ENCODE peak calls at places on chromosomes 2 and 18, in seven cellular contexts. G is head of caudate nucleus, E is GM12891, X is LHCN-M2, Y is T47D, Z is fibroblast of pulmonary artery, T is NCI-H446 treated with DMSO at 0.1 percent for 48 hours. A is an unnamed sample.

GRCh38 chr2:105181282-105181681 is 60.3 kb upstream of the GPR45 start:
- DNase-seq in G (no peak), E (no peak), X (no peak), Y (no peak), Z (peak), T (no peak), A (no peak)

GRCh38 chr2:181203412-181203811 is 223.0 kb downstream of the UBE2E3 start:
- DNase-seq in G (no peak), E (no peak), X (peak), Y (no peak), Z (peak), T (no peak), A (no peak)

GRCh38 chr2:200788129-200788718 is 23.5 kb upstream of the BZW1 start:
- DNase-seq in G (no peak), E (no peak), X (peak), Y (no peak), Z (peak), T (no peak), A (no peak)

GRCh38 chr2:44358498-44358897 is 2.8 kb downstream of the PREPL start:
- DNase-seq in G (no peak), E (no peak), X (peak), Y (no peak), Z (peak), T (no peak), A (no peak)

GRCh38 chr18:76547306-76547705 is 52.3 kb upstream of the ZNF516 start:
- DNase-seq in G (no peak), E (no peak), X (no peak), Y (no peak), Z (no peak), T (no peak), A (no peak)

GRCh38 chr2:152525277-152525838 is 190.4 kb downstream of the FMNL2 start:
- DNase-seq in G (peak), E (no peak), X (peak), Y (no peak), Z (peak), T (no peak), A (no peak)

GRCh38 chr18:12307871-12308385 is at the start of gene TUBB6:
- DNase-seq in G (no peak), E (peak), X (peak), Y (peak), Z (peak), T (peak), A (peak)

GRCh38 chr2:127080226-127080940 is 26.6 kb downstream of the BIN1 start:
- DNase-seq in G (no peak), E (no peak), X (no peak), Y (no peak), Z (no peak), T (no peak), A (no peak)

GRCh38 chr2:159201321-159202063 is 85.0 kb downstream of the WDSUB1 start:
- DNase-seq in G (no peak), E (peak), X (no peak), Y (peak), Z (no peak), T (no peak), A (no peak)

GRCh38 chr18:44594779-44595467 is 85.8 kb upstream of the SETBP1 start:
- DNase-seq in G (no peak), E (no peak), X (peak), Y (peak), Z (peak), T (peak), A (no peak)

GRCh38 chr2:25234756-25235155 is 66.4 kb upstream of the POMC start:
- DNase-seq in G (no peak), E (no peak), X (no peak), Y (peak), Z (no peak), T (no peak), A (no peak)

GRCh38 chr2:179682756-179683155 is 178.7 kb downstream of the ZNF385B start:
- DNase-seq in G (no peak), E (no peak), X (no peak), Y (no peak), Z (no peak), T (no peak), A (no peak)

GRCh38 chr18:79845164-79845563 is 47.4 kb downstream of the KCNG2 start:
- DNase-seq in G (no peak), E (no peak), X (no peak), Y (no peak), Z (no peak), T (no peak), A (no peak)

GRCh38 chr2:71679481-71679880 is 226.1 kb downstream of the DYSF start:
- DNase-seq in G (no peak), E (no peak), X (no peak), Y (no peak), Z (no peak), T (no peak), A (no peak)

GRCh38 chr2:26727641-26728561 is 35.4 kb downstream of the KCNK3 start:
- DNase-seq in G (no peak), E (peak), X (no peak), Y (no peak), Z (no peak), T (no peak), A (no peak)

GRCh38 chr2:71070294-71071025 is 2.0 kb downstream of the NAGK start:
- DNase-seq in G (no peak), E (no peak), X (peak), Y (peak), Z (peak), T (no peak), A (no peak)

GRCh38 chr18:51196811-51197660 is 445 bp downstream of the MEX3C start:
- DNase-seq in G (peak), E (peak), X (peak), Y (peak), Z (peak), T (no peak), A (peak)